ENCODE peak calls at places on chromosome 9, in four cellular contexts. Q is cardiac muscle cell, U is kidney, L is lung. W is an unnamed sample.

GRCh38 chr9:33273972-33274328 is 9.1 kb downstream of the CHMP5 start:
- DNase-seq in U (no peak), L (no peak), Q (no peak), W (peak; percentile 26)

GRCh38 chr9:15403155-15403554 is 19.5 kb upstream of the SNAPC3 start:
- DNase-seq in U (no peak), Q (peak; percentile 55), L (no peak), W (no peak)

GRCh38 chr9:133256686-133257091 is 18.3 kb downstream of the ABO start:
- DNase-seq in Q (no peak), L (no peak), U (no peak), W (no peak)

GRCh38 chr9:33375841-33376321 is 26.5 kb downstream of the AQP7 start:
- DNase-seq in L (no peak), Q (no peak), U (no peak), W (no peak)

GRCh38 chr9:93892748-93893147 is 62.4 kb downstream of the BARX1 start:
- DNase-seq in Q (no peak), U (no peak), L (no peak), W (no peak)

GRCh38 chr9:3794005-3794404 is 268.2 kb upstream of the RFX3 start:
- DNase-seq in L (no peak), Q (peak; percentile 7), U (no peak), W (peak; percentile 38)

GRCh38 chr9:37550781-37551180 is 25.4 kb downstream of the FBXO10 start:
- DNase-seq in Q (no peak), U (no peak), L (no peak), W (peak; percentile 47)

GRCh38 chr9:27368317-27368985 is 71.5 kb upstream of the EQTN start:
- DNase-seq in L (no peak), U (no peak), Q (no peak), W (peak; percentile 62)

GRCh38 chr9:127137640-127138360 is 15.4 kb upstream of the ANGPTL2 start:
- DNase-seq in L (no peak), U (no peak), Q (no peak), W (peak; percentile 15)

GRCh38 chr9:133752739-133753446 is 14.7 kb upstream of the SARDH start:
- DNase-seq in Q (no peak), L (no peak), U (no peak), W (no peak)

GRCh38 chr9:126860757-126861466 is 473 bp downstream of the ZBTB34 start:
- DNase-seq in L (no peak), Q (peak; percentile 52), U (peak; percentile 82), W (no peak)

GRCh38 chr9:137067860-137068538 is 2.4 kb downstream of the SAPCD2 start:
- DNase-seq in Q (peak; percentile 82), U (peak; percentile 91), L (peak; percentile 84), W (peak; percentile 66)

GRCh38 chr9:127163409-127163808 is 41.0 kb upstream of the ANGPTL2 start:
- DNase-seq in L (no peak), U (peak; percentile 18), Q (no peak), W (peak; percentile 78)

GRCh38 chr9:136181784-136182421 is 23.0 kb downstream of the LHX3 start:
- DNase-seq in L (no peak), Q (no peak), U (no peak), W (no peak)

GRCh38 chr9:119677811-119678530 is 308.7 kb upstream of the BRINP1 start:
- DNase-seq in L (no peak), U (no peak), Q (no peak), W (no peak)

GRCh38 chr9:108416321-108416720 is 439.5 kb downstream of the ACTL7B start:
- DNase-seq in L (no peak), U (no peak), Q (no peak), W (peak; percentile 29)

DNA sequence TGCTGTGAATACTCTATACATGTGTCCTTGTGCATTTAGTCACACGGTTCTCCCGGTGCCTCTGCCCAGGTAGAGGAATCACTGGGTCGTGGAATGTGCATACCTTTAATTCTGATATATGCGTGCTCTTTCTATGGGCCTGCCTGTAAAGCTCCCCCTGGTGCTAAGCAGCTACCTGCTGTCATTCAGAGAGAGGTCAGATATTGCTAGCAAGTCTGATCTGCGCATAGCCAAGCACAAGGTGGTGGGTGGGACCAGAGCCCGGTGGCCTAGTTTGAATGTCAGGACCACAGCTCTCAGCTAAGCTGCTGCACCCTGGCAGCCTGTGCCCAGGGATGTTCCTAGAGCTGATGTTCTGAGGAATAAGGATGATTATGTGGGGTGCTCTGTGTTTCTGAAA is 33.4 kb downstream of the TJP2 start:
- DNase-seq in Q (peak; percentile 49), U (no peak), L (no peak), W (no peak)
- TF ChIP-seq CTCF in Q (no peak), U (no peak), L (no peak), W (peak; percentile 7)

DNA sequence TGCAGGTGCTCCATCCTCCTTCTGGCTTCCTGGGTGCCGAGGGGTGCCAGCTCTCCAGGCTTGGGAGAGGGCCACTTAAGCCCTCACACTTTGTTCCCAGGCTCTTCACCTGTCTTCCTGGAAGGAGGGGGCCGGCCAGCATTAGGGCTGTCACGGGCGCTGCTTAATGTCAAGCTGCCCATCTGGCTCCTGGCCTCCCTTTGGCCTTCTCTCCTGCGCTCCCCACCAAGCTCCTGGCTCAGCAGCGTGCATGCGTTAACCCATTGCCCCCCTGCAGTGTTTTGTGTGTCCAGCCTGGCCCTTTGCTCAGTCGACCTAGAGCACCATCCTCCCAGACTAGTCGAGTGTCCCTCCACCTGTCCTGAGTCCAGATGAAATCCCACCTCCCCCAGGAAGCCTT is 21.3 kb downstream of the NTNG2 start:
- DNase-seq in L (no peak), Q (peak; percentile 20), U (no peak), W (no peak)
- H3K4me3 ChIP-seq in L (no peak overlapping the region), Q (no peak overlapping the region), U (no peak overlapping the region), W (no peak overlapping the region)

GRCh38 chr9:98117984-98118639 is 910 bp downstream of the TRIM14 start:
- DNase-seq in U (peak; percentile 41), Q (no peak), L (no peak), W (no peak)
- TF ChIP-seq CTCF in U (no peak), Q (no peak), L (no peak), W (peak; percentile 11)

DNA sequence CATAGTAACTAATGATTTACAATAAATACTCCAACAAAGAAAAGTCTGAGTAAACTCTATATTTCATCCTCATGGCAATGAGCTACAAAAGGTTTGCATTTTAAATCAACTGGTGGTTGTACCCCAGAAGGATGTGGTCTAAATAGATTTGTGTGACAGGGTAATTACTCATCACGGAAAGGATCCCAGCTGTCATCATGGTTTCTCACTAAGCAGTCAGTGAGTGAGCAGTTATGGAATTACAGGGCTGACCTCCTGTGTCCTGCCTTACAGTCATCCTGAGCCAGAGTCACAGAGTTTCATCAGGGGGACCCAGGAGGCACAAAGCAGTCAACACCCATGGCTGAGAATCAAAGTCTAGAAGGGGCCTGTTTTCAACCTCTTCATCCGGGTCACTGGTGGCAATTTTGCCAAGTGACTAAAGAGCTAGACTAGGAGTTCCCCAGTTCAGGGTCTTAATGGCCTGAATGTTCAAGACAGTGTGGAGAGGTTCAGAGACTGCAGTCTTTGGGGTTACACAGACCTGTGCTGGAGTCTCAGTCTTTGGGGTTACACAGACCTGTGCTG is 210.7 kb upstream of the SLC24A2 start:
- DNase-seq in Q (no peak), U (no peak), L (no peak), W (peak; percentile 81)
- H3K4me3 ChIP-seq in Q (no peak overlapping the region), U (no peak overlapping the region), L (no peak overlapping the region), W (no peak overlapping the region)

GRCh38 chr9:100492952-100493351 is 20.0 kb downstream of the TMEFF1 start:
- DNase-seq in U (no peak), L (no peak), Q (no peak), W (peak; percentile 41)
- TF ChIP-seq CTCF in U (no peak), L (no peak), Q (peak; percentile 32), W (peak; percentile 31)

GRCh38 chr9:129620669-129621295 is at the start of gene C9orf50:
- DNase-seq in Q (no peak), U (no peak), L (no peak), W (no peak)
- H3K4me3 ChIP-seq in Q (peak within 1 kb of the TSS; percentile 32), U (peak within 1 kb of the TSS; percentile 59), L (peak within 1 kb of the TSS; percentile 20), W (peak within 1 kb of the TSS; percentile 35)

GRCh38 chr9:31916591-31917223 is 467.7 kb upstream of the ACO1 start:
- DNase-seq in Q (peak; percentile 35), U (no peak), L (no peak), W (no peak)
- TF ChIP-seq CTCF in Q (no peak), U (no peak), L (no peak), W (no peak)

DNA sequence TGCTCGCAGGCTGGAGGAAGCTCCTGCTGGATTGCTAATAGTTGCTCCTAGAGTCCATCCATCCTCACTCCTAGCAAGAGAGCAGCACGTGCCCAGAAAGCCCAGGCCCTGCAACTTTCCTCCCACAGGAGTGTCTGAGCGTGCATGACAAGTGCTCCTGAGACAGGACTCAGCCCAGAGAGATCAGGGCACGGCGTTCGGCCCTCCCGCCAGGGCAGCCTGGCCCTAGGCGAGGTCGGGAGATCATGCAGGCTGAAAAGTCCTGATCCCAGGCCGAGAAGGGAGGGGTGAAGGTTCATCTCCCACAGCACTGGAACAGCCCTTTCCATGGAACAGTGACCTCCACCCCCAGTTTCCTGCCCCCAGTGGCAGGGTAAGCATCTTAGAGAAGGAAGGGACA is 94.8 kb downstream of the ROR2 start:
- DNase-seq in U (no peak), L (no peak), Q (no peak), W (no peak)
- H3K4me3 ChIP-seq in U (no peak overlapping the region), L (no peak overlapping the region), Q (no peak overlapping the region), W (no peak overlapping the region)

GRCh38 chr9:95116002-95116819 is 201.3 kb downstream of the FANCC start:
- DNase-seq in U (no peak), L (no peak), Q (peak; percentile 31), W (no peak)
- TF ChIP-seq CTCF in U (no peak), L (no peak), Q (peak; percentile 30), W (peak; percentile 33)

W was measured in astrocyte of the spinal cord.